ENCODE peak calls at places on chromosome 22, in four cellular contexts. W is kidney, U is GM06990, R is tibial nerve. Y is an unnamed sample.

GRCh38 chr22:18122254-18122554 is 11.6 kb downstream of the TUBA8 start:
- DNase-seq in W (no peak), U (no peak), R (no peak), Y (no peak)

GRCh38 chr22:46457502-46458488 is 79.6 kb downstream of the CELSR1 start:
- DNase-seq in W (peak), U (no peak), R (no peak), Y (no peak)

GRCh38 chr22:16974298-16975084 is 33.5 kb downstream of the GAB4 start:
- DNase-seq in W (no peak), U (no peak), R (no peak), Y (no peak)

GRCh38 chr22:45211435-45211834 is 29.3 kb downstream of the KIAA0930 start:
- DNase-seq in W (peak), U (no peak), R (no peak), Y (no peak)

GRCh38 chr22:49906071-49906798 is 12.0 kb downstream of the ALG12 start:
- DNase-seq in W (peak), U (no peak), R (no peak), Y (no peak)

GRCh38 chr22:46526484-46526839 is 11.0 kb downstream of the CELSR1 start:
- DNase-seq in W (peak), U (no peak), R (no peak), Y (no peak)

GRCh38 chr22:43922123-43922522 is 1.5 kb upstream of the PNPLA3 start:
- DNase-seq in W (no peak), U (no peak), R (no peak), Y (no peak)

GRCh38 chr22:46060292-46061123 is 83.5 kb upstream of the WNT7B start:
- DNase-seq in W (no peak), U (no peak), R (peak), Y (no peak)

GRCh38 chr22:35576671-35577070 is 36.0 kb downstream of the RASD2 start:
- DNase-seq in W (no peak), U (no peak), R (no peak), Y (no peak)

GRCh38 chr22:30196141-30196866 is 50.3 kb downstream of the LIF start:
- DNase-seq in W (peak), U (peak), R (peak), Y (peak)

GRCh38 chr22:29385305-29385704 is 3.1 kb downstream of the AP1B1 start:
- DNase-seq in W (no peak), U (no peak), R (no peak), Y (no peak)

GRCh38 chr22:30871391-30872281 is 96.9 kb downstream of the MORC2 start:
- DNase-seq in W (peak), U (no peak), R (no peak), Y (no peak)

GRCh38 chr22:27719535-27720227 is 81.9 kb downstream of the MN1 start:
- DNase-seq in W (no peak), U (no peak), R (no peak), Y (peak)

DNA sequence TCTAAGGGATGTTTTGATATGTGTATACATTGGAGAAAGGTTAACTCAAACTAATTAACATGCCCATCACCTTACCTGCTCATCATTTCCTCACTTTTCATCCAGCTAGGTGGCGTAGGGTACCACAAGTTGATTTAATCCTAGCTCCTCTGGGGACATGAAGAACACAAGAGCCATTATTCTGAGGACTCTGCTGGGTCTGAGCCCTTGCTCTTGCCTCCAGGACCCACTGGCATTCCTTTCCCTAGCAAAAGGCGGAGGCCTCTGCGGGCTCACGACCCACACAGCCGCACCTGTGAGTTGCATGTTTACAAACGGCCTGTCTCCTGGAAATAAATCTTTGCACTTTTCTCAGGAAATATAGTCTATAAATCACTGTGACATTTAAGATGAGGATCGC is 871.9 kb downstream of the TBC1D22A start:
- DNase-seq in W (no peak), U (no peak), R (no peak), Y (no peak)
- TF ChIP-seq CTCF in W (no peak), U (no peak), R (no peak), Y (no peak)

GRCh38 chr22:39994566-39995345 is at the start of gene FAM83F:
- DNase-seq in W (peak), U (no peak), R (no peak), Y (no peak)
- H3K4me3 ChIP-seq in W (peak), U (no peak), R (peak), Y (no peak)

DNA sequence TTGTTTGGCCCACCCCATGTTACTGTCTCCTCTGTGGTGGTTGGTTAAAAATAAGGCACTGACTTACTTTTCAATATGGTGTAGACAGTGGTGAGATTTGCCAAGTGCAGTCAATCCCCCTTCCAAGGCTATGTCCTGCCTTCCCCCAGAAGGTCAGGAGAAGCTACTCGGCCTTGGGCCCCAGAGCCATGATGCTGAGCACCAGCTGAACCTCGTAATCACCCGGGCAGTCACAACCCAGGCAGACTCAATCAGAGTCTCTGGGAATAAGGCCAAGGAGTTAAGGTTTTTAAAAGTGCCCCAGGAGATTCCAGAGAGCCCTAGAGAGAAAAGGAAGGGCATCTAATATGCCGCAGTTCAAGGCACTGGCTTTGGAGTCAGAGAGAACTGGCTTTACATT is 23.8 kb downstream of the MYO18B start:
- DNase-seq in W (no peak), U (no peak), R (no peak), Y (no peak)
- TF ChIP-seq CTCF in W (no peak), U (no peak), R (no peak), Y (no peak)

DNA sequence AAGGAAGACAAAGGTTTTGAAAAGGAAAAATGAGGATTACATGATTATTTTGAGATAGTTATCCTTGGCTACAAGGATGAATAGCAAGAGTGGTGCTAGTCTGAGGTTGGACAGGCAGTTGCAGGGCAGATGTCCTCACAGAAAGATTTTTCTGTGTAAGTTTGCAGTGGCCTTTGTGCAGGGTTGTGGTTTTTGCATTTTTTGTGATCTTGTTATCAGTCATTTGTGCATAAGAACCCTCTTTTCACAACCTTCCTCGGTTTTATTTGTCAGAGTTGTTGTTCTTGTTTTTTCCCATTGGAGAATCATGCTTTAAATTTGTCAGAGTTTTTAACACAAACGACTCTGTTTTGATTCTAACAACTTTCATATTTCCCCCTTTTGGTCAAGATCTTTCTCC is 1.4 kb downstream of the CCDC134 start:
- DNase-seq in W (no peak), U (no peak), R (no peak), Y (peak)
- H3K4me3 ChIP-seq in W (peak), U (peak), R (no peak), Y (peak)

GRCh38 chr22:37996515-37997246 is 12.3 kb upstream of the SOX10 start:
- DNase-seq in W (no peak), U (no peak), R (no peak), Y (no peak)
- TF ChIP-seq CTCF in W (no peak), U (no peak), R (no peak), Y (peak)

GRCh38 chr22:38927033-38927789 is 30.2 kb upstream of the APOBEC3A start:
- DNase-seq in W (peak), U (peak), R (peak), Y (peak)
- H3K4me3 ChIP-seq in W (peak), U (no peak), R (peak), Y (no peak)

DNA sequence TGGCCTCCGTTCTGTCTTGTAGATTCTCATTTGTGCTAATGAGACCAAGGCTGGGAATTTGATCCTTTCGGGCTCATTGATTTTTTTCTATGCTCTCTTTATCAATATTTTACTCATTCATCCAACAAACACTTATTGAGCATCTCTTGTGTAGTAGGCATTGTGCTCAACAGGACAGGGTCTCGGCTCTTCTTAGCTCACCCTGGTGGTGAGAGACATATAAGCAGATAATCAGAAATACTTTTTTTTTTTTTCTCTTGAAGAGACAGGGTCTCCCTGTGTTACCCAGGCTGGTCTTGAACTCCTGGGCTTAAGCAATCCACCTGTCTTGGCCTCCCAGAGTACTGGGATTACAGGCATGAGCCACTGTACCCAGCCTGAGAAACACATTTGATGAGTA is 48.0 kb upstream of the SLC5A1 start:
- DNase-seq in W (no peak), U (no peak), R (no peak), Y (no peak)
- TF ChIP-seq CTCF in W (no peak), U (peak), R (no peak), Y (no peak)

GRCh38 chr22:36860017-36860416 is 789 bp upstream of the NCF4 start:
- DNase-seq in W (no peak), U (no peak), R (no peak), Y (peak)

GRCh38 chr22:36858156-36858555 is 2.6 kb upstream of the NCF4 start:
- DNase-seq in W (no peak), U (no peak), R (no peak), Y (no peak)

GRCh38 chr22:36860821-36861659 is at the start of gene NCF4:
- DNase-seq in W (peak), U (peak), R (peak), Y (peak)

GRCh38 chr22:36860438-36860820 is 377 bp upstream of the NCF4 start:
- DNase-seq in W (no peak), U (no peak), R (no peak), Y (no peak)

GRCh38 chr22:36858966-36859365 is 1.8 kb upstream of the NCF4 start:
- DNase-seq in W (no peak), U (no peak), R (no peak), Y (no peak)
- H3K4me3 ChIP-seq in W (no peak), U (no peak), R (no peak), Y (no peak)

GRCh38 chr22:22702159-22702873 is 57.9 kb downstream of the GGTLC2 start:
- DNase-seq in W (no peak), U (no peak), R (no peak), Y (no peak)
- TF ChIP-seq CTCF in W (no peak), U (peak), R (no peak), Y (peak)

DNA sequence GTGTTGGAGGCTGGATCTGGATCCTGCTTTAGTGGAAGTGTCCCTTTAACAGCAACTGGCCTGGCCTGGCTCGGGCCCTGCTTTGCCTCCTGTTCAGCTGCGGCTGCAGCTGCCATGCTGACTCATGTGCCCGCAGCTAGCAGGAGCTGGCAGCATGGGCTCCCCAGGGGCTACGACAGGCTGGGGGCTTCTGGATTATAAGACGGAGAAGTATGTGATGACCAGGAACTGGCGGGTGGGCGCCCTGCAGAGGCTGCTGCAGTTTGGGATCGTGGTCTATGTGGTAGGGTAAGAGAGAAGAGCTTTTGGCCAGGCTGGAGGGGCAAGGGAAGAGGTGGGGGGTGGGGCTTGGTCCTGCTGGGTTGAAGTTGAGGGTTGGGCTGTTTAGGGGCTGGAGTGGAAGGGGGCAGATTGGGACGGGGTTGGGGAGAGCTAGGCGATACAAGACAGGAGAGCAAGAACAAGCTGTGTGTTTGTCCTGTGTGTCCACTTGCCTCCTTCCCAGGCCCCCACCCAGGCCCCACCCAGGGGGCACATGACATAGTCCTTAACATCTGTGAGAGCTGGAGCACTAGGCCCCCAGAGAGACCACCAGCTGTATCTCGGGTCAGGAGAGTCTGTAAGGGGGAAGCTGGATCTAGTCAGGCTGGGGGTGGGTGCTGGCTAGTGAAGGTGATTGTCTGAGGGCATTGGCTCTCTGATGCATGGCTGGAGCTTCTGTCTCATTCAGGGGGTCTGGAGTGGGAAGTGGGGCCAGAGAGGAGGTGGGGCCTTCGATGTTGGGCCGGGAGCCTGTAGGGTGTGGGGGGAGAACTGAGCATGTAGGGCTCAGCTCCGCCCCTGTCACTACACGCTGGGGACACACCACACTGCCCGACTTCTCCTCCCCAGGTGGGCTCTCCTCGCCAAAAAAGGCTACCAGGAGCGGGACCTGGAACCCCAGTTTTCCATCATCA is at the start of gene P2RX6:
- DNase-seq in W (peak), U (no peak), R (no peak), Y (no peak)
- H3K4me3 ChIP-seq in W (peak), U (peak), R (peak), Y (peak)

Y was measured in GM12865.